ENCODE peak calls at places on chromosomes 16 and 17, in five cellular contexts. I, H, J, E and U are unnamed samples.

GRCh38 chr16:72021043-72021442 is 12.5 kb downstream of the DHODH start:
- DNase-seq in I (no peak), H (no peak), J (no peak), E (no peak), U (no peak)

GRCh38 chr17:55527520-55528118 is 16.4 kb upstream of the SMIM36 start:
- DNase-seq in I (no peak), H (peak), J (peak), E (peak), U (peak)

GRCh38 chr17:18185832-18186231 is 2.2 kb downstream of the ALKBH5 start:
- DNase-seq in I (no peak), H (no peak), J (no peak), E (no peak), U (no peak)

GRCh38 chr17:56679148-56679766 is 85.8 kb downstream of the NOG start:
- DNase-seq in I (no peak), H (peak), J (peak), E (no peak), U (peak)

GRCh38 chr17:76537288-76537577 is 276 bp downstream of the CYGB start:
- DNase-seq in I (no peak), H (no peak), J (no peak), E (no peak), U (no peak)

GRCh38 chr17:73746314-73747073 is 102.2 kb upstream of the SDK2 start:
- DNase-seq in I (no peak), H (no peak), J (no peak), E (no peak), U (no peak)

GRCh38 chr16:1150511-1150982 is 2.4 kb upstream of the CACNA1H start:
- DNase-seq in I (no peak), H (no peak), J (no peak), E (no peak), U (no peak)

GRCh38 chr16:68792465-68793324 is 50.6 kb upstream of the TANGO6 start:
- DNase-seq in I (no peak), H (peak), J (no peak), E (no peak), U (peak)

GRCh38 chr17:78557598-78558039 is 19.6 kb downstream of the DNAH17 start:
- DNase-seq in I (no peak), H (peak), J (no peak), E (no peak), U (peak)

GRCh38 chr16:55765161-55765560 is 67.7 kb downstream of the CES1 start:
- DNase-seq in I (no peak), H (no peak), J (no peak), E (no peak), U (no peak)

GRCh38 chr17:32275060-32276042 is 9.7 kb downstream of the RHBDL3 start:
- DNase-seq in I (no peak), H (peak), J (no peak), E (no peak), U (peak)

GRCh38 chr17:29870836-29871430 is 59.1 kb downstream of the SSH2 start:
- DNase-seq in I (no peak), H (no peak), J (no peak), E (no peak), U (no peak)

GRCh38 chr16:54342966-54343365 is 56.4 kb upstream of the IRX3 start:
- DNase-seq in I (no peak), H (no peak), J (no peak), E (no peak), U (no peak)

GRCh38 chr16:69941251-69942098 is 9.7 kb upstream of the CLEC18A start:
- DNase-seq in I (no peak), H (no peak), J (no peak), E (no peak), U (no peak)

GRCh38 chr16:51095890-51096626 is 55.0 kb downstream of the SALL1 start:
- DNase-seq in I (no peak), H (no peak), J (no peak), E (no peak), U (no peak)

GRCh38 chr16:57482845-57483545 is 3.3 kb downstream of the DOK4 start:
- DNase-seq in I (no peak), H (no peak), J (no peak), E (no peak), U (no peak)

GRCh38 chr17:6712058-6712853 is 913 bp downstream of the SLC13A5 start:
- DNase-seq in I (no peak), H (no peak), J (no peak), E (peak), U (no peak)

GRCh38 chr17:13031718-13032350 is 14.0 kb upstream of the ELAC2 start:
- DNase-seq in I (peak), H (peak), J (no peak), E (no peak), U (peak)

GRCh38 chr16:1765826-1766225 is 5.5 kb downstream of the NME3 start:
- DNase-seq in I (no peak), H (no peak), J (no peak), E (no peak), U (no peak)